ENCODE peak calls at places on chromosome 20, in seven cellular contexts. R is CD4-positive, alpha-beta T cell; F is NCI-H510A treated with DMSO at 0.1 percent for 48 hours; W is HFFc6; T is colonic mucosa; Z is stimulated activated CD8-positive, alpha-beta memory T cell treated with anti-CD3 and anti-CD28 coated beads, Interleukin-12 subunit alpha, Interleukin-12 subunit beta, amount 100 ng/mL, for 4 hours; L is GDM1. Y is an unnamed sample.

GRCh38 chr20:44215125-44215524 is 4.6 kb upstream of the OSER1 start:
- DNase-seq in T (peak), Z (peak), W (peak), R (peak), F (peak), L (peak), Y (no peak)

GRCh38 chr20:46027245-46027853 is 1.7 kb upstream of the SLC12A5 start:
- DNase-seq in Z (no peak), W (peak), R (no peak), F (no peak), T (peak), L (no peak), Y (no peak)

GRCh38 chr20:49247792-49248191 is 28.6 kb downstream of the DDX27 start:
- DNase-seq in T (no peak), W (no peak), R (no peak), Z (no peak), L (peak), F (no peak), Y (no peak)

GRCh38 chr20:19012671-19013070 is 199.1 kb downstream of the SCP2D1 start:
- DNase-seq in W (peak), L (no peak), Z (no peak), T (peak), F (no peak), R (no peak), Y (no peak)

GRCh38 chr20:3805594-3806264 is 9.6 kb downstream of the CDC25B start:
- DNase-seq in W (peak), L (no peak), R (no peak), T (no peak), F (no peak), Z (no peak), Y (no peak)

GRCh38 chr20:61436674-61437279 is 184.7 kb downstream of the CDH4 start:
- DNase-seq in Z (no peak), L (no peak), F (no peak), R (no peak), W (peak), T (no peak), Y (no peak)

GRCh38 chr20:47306095-47306494 is 50.4 kb downstream of the ZMYND8 start:
- DNase-seq in T (no peak), F (no peak), W (no peak), L (no peak), R (no peak), Z (no peak), Y (no peak)

GRCh38 chr20:46826343-46826984 is 68.2 kb upstream of the EYA2 start:
- DNase-seq in L (no peak), Z (no peak), F (no peak), W (peak), R (no peak), T (no peak), Y (no peak)

GRCh38 chr20:49750611-49751396 is 37.1 kb upstream of the B4GALT5 start:
- DNase-seq in W (no peak), L (no peak), F (no peak), Z (no peak), T (no peak), R (no peak), Y (no peak)

GRCh38 chr20:21920231-21920630 is 214.8 kb downstream of the PAX1 start:
- DNase-seq in L (no peak), Z (no peak), W (no peak), R (no peak), F (no peak), T (no peak), Y (peak)

GRCh38 chr20:32437391-32438074 is 79.4 kb downstream of the ASXL1 start:
- DNase-seq in W (no peak), Z (no peak), F (no peak), T (no peak), L (no peak), R (no peak), Y (no peak)

GRCh38 chr20:5171074-5171789 is 44.4 kb downstream of the CDS2 start:
- DNase-seq in W (no peak), L (no peak), Z (no peak), T (no peak), R (no peak), F (no peak), Y (peak)

GRCh38 chr20:13200767-13201500 is 20.1 kb upstream of the ISM1 start:
- DNase-seq in F (peak), W (no peak), L (no peak), Z (no peak), T (no peak), R (no peak), Y (peak)

GRCh38 chr20:33668087-33668790 is 1.5 kb downstream of the ACTL10 start:
- DNase-seq in F (no peak), W (no peak), L (no peak), R (peak), Z (peak), T (peak), Y (no peak)

GRCh38 chr20:53384392-53384791 is 209.2 kb downstream of the ZNF217 start:
- DNase-seq in L (no peak), T (no peak), F (no peak), Z (no peak), W (no peak), R (no peak), Y (no peak)

GRCh38 chr20:44590980-44591778 is 8.8 kb downstream of the PKIG start:
- DNase-seq in L (no peak), T (no peak), Z (no peak), F (no peak), W (no peak), R (no peak), Y (no peak)

GRCh38 chr20:61640171-61640570 is 388.1 kb downstream of the CDH4 start:
- DNase-seq in W (no peak), R (no peak), F (no peak), L (no peak), Z (no peak), T (no peak), Y (no peak)

GRCh38 chr20:48359692-48360337 is 468.0 kb downstream of the PREX1 start:
- DNase-seq in R (no peak), T (peak), L (no peak), W (no peak), Z (no peak), F (no peak), Y (no peak)

GRCh38 chr20:48761023-48761785 is 66.6 kb downstream of the PREX1 start:
- DNase-seq in L (no peak), T (peak), Z (peak), F (peak), W (no peak), R (peak), Y (no peak)

GRCh38 chr20:48841861-48842529 is 14.2 kb upstream of the PREX1 start:
- DNase-seq in L (no peak), T (no peak), Z (no peak), W (peak), F (no peak), R (no peak), Y (no peak)

GRCh38 chr20:33280000-33280680 is 2.9 kb upstream of the BPIFB1 start:
- DNase-seq in F (no peak), Z (no peak), W (no peak), T (no peak), R (no peak), L (no peak), Y (no peak)

GRCh38 chr20:31680286-31681127 is 42.2 kb downstream of the BCL2L1 start:
- DNase-seq in T (no peak), W (no peak), F (no peak), L (no peak), Z (no peak), R (no peak), Y (no peak)

GRCh38 chr20:59253779-59254319 is 46.6 kb upstream of the EDN3 start:
- DNase-seq in F (no peak), T (no peak), L (no peak), W (no peak), Z (no peak), R (peak), Y (no peak)

Y was measured in DMS153.